ENCODE peak calls at places on chromosomes 16 and 17, in five cellular contexts. One of them, this sample, is unnamed.

GRCh38 chr16:15765880-15766279 is 90.9 kb downstream of the MYH11 start:
- DNase-seq in lower lobe of right lung: no peak
- DNase-seq in natural killer cell: no peak
- DNase-seq in HFFc6: peak
- DNase-seq in H1: no peak
- DNase-seq in this sample: peak

GRCh38 chr17:2871720-2872119 is 75.5 kb downstream of the RAP1GAP2 start:
- DNase-seq in lower lobe of right lung: no peak
- DNase-seq in natural killer cell: no peak
- DNase-seq in HFFc6: no peak
- DNase-seq in H1: no peak
- DNase-seq in this sample: no peak

GRCh38 chr17:57257911-57258885 is 1.9 kb downstream of the MSI2 start:
- DNase-seq in lower lobe of right lung: no peak
- DNase-seq in natural killer cell: no peak
- DNase-seq in HFFc6: no peak
- DNase-seq in H1: no peak
- DNase-seq in this sample: no peak

GRCh38 chr17:64641499-64641898 is 20.6 kb downstream of the SMURF2 start:
- DNase-seq in lower lobe of right lung: no peak
- DNase-seq in natural killer cell: no peak
- DNase-seq in HFFc6: peak
- DNase-seq in H1: no peak
- DNase-seq in this sample: no peak

GRCh38 chr17:1229891-1230571 is 40.2 kb upstream of the BHLHA9 start:
- DNase-seq in lower lobe of right lung: no peak
- DNase-seq in natural killer cell: no peak
- DNase-seq in HFFc6: no peak
- DNase-seq in H1: no peak
- DNase-seq in this sample: no peak

GRCh38 chr16:89945654-89946053 is 2.9 kb upstream of the DEF8 start:
- DNase-seq in lower lobe of right lung: peak
- DNase-seq in natural killer cell: no peak
- DNase-seq in HFFc6: no peak
- DNase-seq in H1: no peak
- DNase-seq in this sample: no peak

GRCh38 chr16:117381-118365 is 20.8 kb downstream of the NPRL3 start:
- DNase-seq in lower lobe of right lung: peak
- DNase-seq in natural killer cell: peak
- DNase-seq in HFFc6: peak
- DNase-seq in H1: peak
- DNase-seq in this sample: peak

GRCh38 chr16:76577003-76577402 is 299.8 kb downstream of the CNTNAP4 start:
- DNase-seq in lower lobe of right lung: no peak
- DNase-seq in natural killer cell: no peak
- DNase-seq in HFFc6: no peak
- DNase-seq in H1: no peak
- DNase-seq in this sample: no peak

GRCh38 chr16:79587897-79588296 is 12.6 kb downstream of the MAF start:
- DNase-seq in lower lobe of right lung: no peak
- DNase-seq in natural killer cell: no peak
- DNase-seq in HFFc6: no peak
- DNase-seq in H1: no peak
- DNase-seq in this sample: no peak

GRCh38 chr17:29068828-29069227 is 25.9 kb downstream of the PIPOX start:
- DNase-seq in lower lobe of right lung: no peak
- DNase-seq in natural killer cell: no peak
- DNase-seq in HFFc6: no peak
- DNase-seq in H1: no peak
- DNase-seq in this sample: no peak

GRCh38 chr17:74526681-74527080 is 4.6 kb downstream of the CD300LB start:
- DNase-seq in lower lobe of right lung: no peak
- DNase-seq in natural killer cell: no peak
- DNase-seq in HFFc6: no peak
- DNase-seq in H1: no peak
- DNase-seq in this sample: no peak

DNA sequence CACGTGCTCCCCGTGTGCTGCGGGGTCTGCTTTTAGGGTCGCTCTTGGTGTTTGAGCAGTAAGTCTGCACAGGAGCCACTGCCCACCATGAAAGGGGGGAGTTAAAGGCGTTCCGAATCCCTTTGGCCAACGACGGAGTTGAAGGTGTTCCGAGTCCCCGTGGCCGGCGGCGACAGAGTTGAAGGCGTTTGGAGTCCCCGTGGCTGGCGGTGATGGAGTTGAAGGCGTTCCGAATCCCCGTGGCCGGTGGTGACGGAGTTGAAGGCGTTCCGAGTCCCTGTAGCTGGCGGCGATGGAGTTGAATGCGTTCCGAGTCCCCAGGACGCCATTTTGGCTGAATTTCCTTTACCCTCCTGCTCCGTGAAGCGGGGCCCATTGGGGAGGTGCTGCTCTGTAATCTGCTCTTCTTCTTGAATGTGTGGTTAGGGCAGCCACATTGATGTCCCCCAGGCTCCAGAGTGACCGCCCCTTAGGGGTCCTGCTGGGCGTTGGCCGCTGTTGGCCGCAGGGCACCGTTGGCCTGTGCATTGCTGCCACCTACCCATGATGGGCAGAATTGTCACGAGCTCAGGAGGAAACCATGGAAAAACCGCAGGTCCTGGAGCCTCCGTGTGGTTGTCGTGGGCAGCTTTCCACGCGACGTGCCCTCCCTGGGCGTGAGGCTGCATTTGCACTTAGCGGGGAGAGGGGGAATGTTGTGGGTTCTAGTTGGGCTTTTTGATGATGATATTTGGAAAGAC is 73.7 kb upstream of the ZNF750 start:
- DNase-seq in lower lobe of right lung: no peak
- DNase-seq in natural killer cell: no peak
- DNase-seq in HFFc6: no peak
- DNase-seq in H1: no peak
- DNase-seq in this sample: no peak
- TF ChIP-seq CTCF in lower lobe of right lung: peak
- TF ChIP-seq CTCF in natural killer cell: no peak
- TF ChIP-seq CTCF in HFFc6: no peak
- TF ChIP-seq CTCF in H1: peak
- TF ChIP-seq CTCF in this sample: peak

GRCh38 chr17:16327018-16327417 is 26.3 kb downstream of the CENPV start:
- DNase-seq in lower lobe of right lung: no peak
- DNase-seq in natural killer cell: no peak
- DNase-seq in HFFc6: no peak
- DNase-seq in H1: no peak
- DNase-seq in this sample: no peak

GRCh38 chr17:16325964-16326363 is 27.3 kb downstream of the CENPV start:
- DNase-seq in lower lobe of right lung: no peak
- DNase-seq in natural killer cell: no peak
- DNase-seq in HFFc6: no peak
- DNase-seq in H1: no peak
- DNase-seq in this sample: no peak

GRCh38 chr17:16328997-16329396 is 24.3 kb downstream of the CENPV start:
- DNase-seq in lower lobe of right lung: no peak
- DNase-seq in natural killer cell: no peak
- DNase-seq in HFFc6: no peak
- DNase-seq in H1: no peak
- DNase-seq in this sample: no peak
- TF ChIP-seq CTCF in lower lobe of right lung: no peak
- TF ChIP-seq CTCF in natural killer cell: no peak
- TF ChIP-seq CTCF in HFFc6: peak
- TF ChIP-seq CTCF in H1: peak
- TF ChIP-seq CTCF in this sample: no peak

GRCh38 chr17:4939804-4940624 is at the start of the genes RNF167 and SLC25A11:
- DNase-seq in lower lobe of right lung: peak
- DNase-seq in natural killer cell: peak
- DNase-seq in HFFc6: peak
- DNase-seq in H1: peak
- DNase-seq in this sample: peak
- TF ChIP-seq CTCF in lower lobe of right lung: no peak
- TF ChIP-seq CTCF in natural killer cell: no peak
- TF ChIP-seq CTCF in HFFc6: no peak
- TF ChIP-seq CTCF in H1: no peak
- TF ChIP-seq CTCF in this sample: no peak

GRCh38 chr17:81034779-81035388 is at the start of gene BAIAP2:
- DNase-seq in lower lobe of right lung: peak
- DNase-seq in natural killer cell: peak
- DNase-seq in HFFc6: peak
- DNase-seq in H1: peak
- DNase-seq in this sample: peak
- TF ChIP-seq CTCF in lower lobe of right lung: no peak
- TF ChIP-seq CTCF in natural killer cell: no peak
- TF ChIP-seq CTCF in HFFc6: no peak
- TF ChIP-seq CTCF in H1: no peak
- TF ChIP-seq CTCF in this sample: peak

This sample was measured in D721Med.